ENCODE peak calls at places on chromosomes 16 and 17, in six cellular contexts. N is cardiac muscle cell; Q is CD8-positive, alpha-beta T cell; R is GM06990; D is breast epithelium; F is fibroblast of mammary gland. Y is an unnamed sample.

GRCh38 chr16:1213796-1214372 is 11.2 kb downstream of the TPSG1 start:
- DNase-seq in N (no peak), Q (no peak), R (no peak), D (no peak), F (no peak), Y (no peak)

GRCh38 chr17:38673714-38674012 is 1.1 kb downstream of the EPOP start:
- DNase-seq in N (peak), Q (no peak), R (no peak), D (no peak), F (no peak), Y (peak)

GRCh38 chr16:5206331-5206990 is 108.9 kb upstream of the EEF2KMT start:
- DNase-seq in N (no peak), Q (no peak), R (no peak), D (no peak), F (no peak), Y (peak)

GRCh38 chr17:17815436-17816200 is 21.2 kb downstream of the SREBF1 start:
- DNase-seq in N (no peak), Q (no peak), R (no peak), D (no peak), F (no peak), Y (no peak)

GRCh38 chr16:2904922-2905240 is 6.8 kb upstream of the FLYWCH1 start:
- DNase-seq in N (no peak), Q (no peak), R (no peak), D (no peak), F (no peak), Y (no peak)

GRCh38 chr16:56388209-56388608 is 37.1 kb downstream of the AMFR start:
- DNase-seq in N (no peak), Q (no peak), R (no peak), D (no peak), F (peak), Y (no peak)

GRCh38 chr16:62021295-62021694 is 14.9 kb downstream of the CDH8 start:
- DNase-seq in N (no peak), Q (no peak), R (no peak), D (no peak), F (no peak), Y (no peak)

GRCh38 chr16:67966549-67967182 is 1.8 kb downstream of the SLC12A4 start:
- DNase-seq in N (no peak), Q (no peak), R (no peak), D (no peak), F (peak), Y (no peak)

GRCh38 chr16:22318690-22319358 is 21.6 kb downstream of the POLR3E start:
- DNase-seq in N (no peak), Q (peak), R (no peak), D (no peak), F (peak), Y (peak)

GRCh38 chr17:41907185-41907556 is 11.6 kb downstream of the ACLY start:
- DNase-seq in N (no peak), Q (no peak), R (no peak), D (no peak), F (peak), Y (no peak)

GRCh38 chr17:79814624-79814965 is 17.7 kb upstream of the CBX8 start:
- DNase-seq in N (no peak), Q (no peak), R (no peak), D (no peak), F (no peak), Y (no peak)

GRCh38 chr17:1473170-1473569 is 17.1 kb upstream of the CRK start:
- DNase-seq in N (no peak), Q (no peak), R (no peak), D (no peak), F (no peak), Y (no peak)

GRCh38 chr16:27749547-27749875 is 199.6 kb downstream of the KATNIP start:
- DNase-seq in N (no peak), Q (no peak), R (no peak), D (no peak), F (no peak), Y (no peak)

GRCh38 chr16:30485818-30486436 is 13.4 kb downstream of the ITGAL start:
- DNase-seq in N (no peak), Q (no peak), R (no peak), D (no peak), F (no peak), Y (no peak)

GRCh38 chr17:55037828-55038227 is 69.3 kb downstream of the STXBP4 start:
- DNase-seq in N (no peak), Q (no peak), R (peak), D (no peak), F (no peak), Y (peak)

GRCh38 chr17:74432484-74433391 is 850 bp downstream of the GPRC5C start:
- DNase-seq in N (no peak), Q (no peak), R (no peak), D (no peak), F (no peak), Y (no peak)

GRCh38 chr17:50649042-50649908 is 14.6 kb downstream of the ABCC3 start:
- DNase-seq in N (no peak), Q (no peak), R (no peak), D (no peak), F (peak), Y (peak)

GRCh38 chr17:13410214-13410613 is 191.5 kb downstream of the HS3ST3A1 start:
- DNase-seq in N (no peak), Q (no peak), R (no peak), D (no peak), F (no peak), Y (no peak)

GRCh38 chr16:64544859-64545258 is 577.0 kb downstream of the CDH11 start:
- DNase-seq in N (no peak), Q (no peak), R (no peak), D (no peak), F (no peak), Y (no peak)

GRCh38 chr17:63774982-63775290 is 966 bp downstream of the DDX42 start:
- DNase-seq in N (no peak), Q (no peak), R (no peak), D (no peak), F (no peak), Y (peak)

GRCh38 chr16:4097826-4098240 is 18.4 kb downstream of the ADCY9 start:
- DNase-seq in N (no peak), Q (no peak), R (no peak), D (no peak), F (no peak), Y (no peak)

GRCh38 chr16:29912087-29912486 is 11.8 kb downstream of the ASPHD1 start:
- DNase-seq in N (no peak), Q (no peak), R (no peak), D (no peak), F (no peak), Y (no peak)

GRCh38 chr16:28491080-28491969 is 549 bp downstream of the CLN3 start:
- DNase-seq in N (peak), Q (no peak), R (no peak), D (peak), F (no peak), Y (peak)

GRCh38 chr16:56691885-56692284 is 9.6 kb downstream of the MT1X start:
- DNase-seq in N (peak), Q (no peak), R (no peak), D (peak), F (peak), Y (no peak)

GRCh38 chr16:30053376-30054015 is 12.1 kb upstream of the ALDOA start:
- DNase-seq in N (no peak), Q (no peak), R (no peak), D (no peak), F (no peak), Y (no peak)

GRCh38 chr16:73058616-73059409 is 10.9 kb upstream of the ZFHX3 start:
- DNase-seq in N (peak), Q (no peak), R (peak), D (no peak), F (peak), Y (peak)

GRCh38 chr16:55495616-55496289 is 13.1 kb upstream of the LPCAT2 start:
- DNase-seq in N (no peak), Q (no peak), R (no peak), D (no peak), F (peak), Y (no peak)

GRCh38 chr16:84153660-84154214 is 8.6 kb downstream of the DNAAF1 start:
- DNase-seq in N (no peak), Q (no peak), R (no peak), D (no peak), F (peak), Y (no peak)

GRCh38 chr17:81045590-81046095 is 10.7 kb downstream of the BAIAP2 start:
- DNase-seq in N (no peak), Q (no peak), R (no peak), D (no peak), F (no peak), Y (no peak)

GRCh38 chr17:82938486-82939212 is 98.8 kb upstream of the ZNF750 start:
- DNase-seq in N (no peak), Q (no peak), R (no peak), D (no peak), F (no peak), Y (no peak)

GRCh38 chr17:189444-189843 is 8.0 kb upstream of the DOC2B start:
- DNase-seq in N (no peak), Q (no peak), R (no peak), D (no peak), F (no peak), Y (peak)

GRCh38 chr17:63335818-63336217 is 110.3 kb downstream of the CYB561 start:
- DNase-seq in N (no peak), Q (no peak), R (no peak), D (no peak), F (no peak), Y (no peak)

GRCh38 chr16:57304169-57305061 is 19.9 kb upstream of the PLLP start:
- DNase-seq in N (peak), Q (no peak), R (no peak), D (peak), F (peak), Y (peak)

GRCh38 chr16:22264786-22265185 is 32.4 kb upstream of the POLR3E start:
- DNase-seq in N (no peak), Q (no peak), R (no peak), D (no peak), F (no peak), Y (no peak)

GRCh38 chr16:80667925-80668324 is 127.1 kb downstream of the DYNLRB2 start:
- DNase-seq in N (no peak), Q (no peak), R (no peak), D (no peak), F (no peak), Y (no peak)

GRCh38 chr17:47265983-47266541 is 12.4 kb downstream of the ITGB3 start:
- DNase-seq in N (no peak), Q (no peak), R (no peak), D (no peak), F (peak), Y (no peak)

GRCh38 chr16:17416461-17417221 is 54.1 kb downstream of the XYLT1 start:
- DNase-seq in N (peak), Q (peak), R (peak), D (no peak), F (peak), Y (peak)

GRCh38 chr16:15052747-15053476 is 3.0 kb downstream of the NTAN1 start:
- DNase-seq in N (no peak), Q (no peak), R (no peak), D (no peak), F (peak), Y (no peak)

DNA sequence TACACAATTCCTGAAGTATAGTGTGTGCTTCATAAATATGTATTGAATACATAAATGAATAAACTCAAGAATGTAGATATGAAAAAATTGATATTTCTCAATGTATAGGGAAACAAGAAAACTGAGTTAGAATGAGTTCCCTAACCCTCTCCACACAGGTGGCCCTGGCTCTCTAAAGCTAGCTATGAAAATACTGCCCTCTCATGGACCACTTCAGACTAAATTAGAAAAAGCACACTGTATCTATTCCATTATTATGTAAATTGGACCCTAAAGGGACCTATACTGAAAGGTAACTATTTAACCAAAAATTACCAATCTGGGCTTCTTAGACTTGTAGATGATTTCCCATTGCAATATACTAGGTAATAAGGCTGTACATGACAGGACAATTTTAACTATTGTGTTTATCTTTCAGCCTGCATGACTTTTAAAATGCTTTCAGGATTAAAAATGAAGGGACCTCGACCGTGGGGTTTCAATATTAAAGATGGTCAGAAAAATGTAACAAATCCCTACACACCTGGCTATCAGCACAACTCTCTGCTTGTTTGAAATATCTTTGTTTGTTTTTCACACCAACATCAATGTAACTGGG is 672.5 kb upstream of the KIF2B start:
- DNase-seq in N (peak), Q (no peak), R (no peak), D (no peak), F (no peak), Y (no peak)
- TF ChIP-seq CTCF in N (peak), Q (no peak), R (no peak), D (no peak), F (no peak), Y (no peak)

GRCh38 chr17:48544356-48545021 is 420 bp downstream of the HOXB2 start:
- DNase-seq in N (peak), Q (no peak), R (peak), D (peak), F (peak), Y (no peak)
- H3K4me3 ChIP-seq in N (peak), Q (peak), R (peak), D (peak), F (peak), Y (no peak)

GRCh38 chr16:85430523-85431381 is 182.4 kb upstream of the GSE1 start:
- DNase-seq in N (peak), Q (no peak), R (no peak), D (no peak), F (no peak), Y (no peak)

GRCh38 chr16:85428899-85429775 is 184.0 kb upstream of the GSE1 start:
- DNase-seq in N (no peak), Q (no peak), R (no peak), D (no peak), F (no peak), Y (no peak)

GRCh38 chr16:85426806-85427205 is 186.3 kb upstream of the GSE1 start:
- DNase-seq in N (no peak), Q (no peak), R (no peak), D (no peak), F (no peak), Y (no peak)

GRCh38 chr16:85429776-85430522 is 183.2 kb upstream of the GSE1 start:
- DNase-seq in N (no peak), Q (no peak), R (no peak), D (no peak), F (no peak), Y (no peak)

DNA sequence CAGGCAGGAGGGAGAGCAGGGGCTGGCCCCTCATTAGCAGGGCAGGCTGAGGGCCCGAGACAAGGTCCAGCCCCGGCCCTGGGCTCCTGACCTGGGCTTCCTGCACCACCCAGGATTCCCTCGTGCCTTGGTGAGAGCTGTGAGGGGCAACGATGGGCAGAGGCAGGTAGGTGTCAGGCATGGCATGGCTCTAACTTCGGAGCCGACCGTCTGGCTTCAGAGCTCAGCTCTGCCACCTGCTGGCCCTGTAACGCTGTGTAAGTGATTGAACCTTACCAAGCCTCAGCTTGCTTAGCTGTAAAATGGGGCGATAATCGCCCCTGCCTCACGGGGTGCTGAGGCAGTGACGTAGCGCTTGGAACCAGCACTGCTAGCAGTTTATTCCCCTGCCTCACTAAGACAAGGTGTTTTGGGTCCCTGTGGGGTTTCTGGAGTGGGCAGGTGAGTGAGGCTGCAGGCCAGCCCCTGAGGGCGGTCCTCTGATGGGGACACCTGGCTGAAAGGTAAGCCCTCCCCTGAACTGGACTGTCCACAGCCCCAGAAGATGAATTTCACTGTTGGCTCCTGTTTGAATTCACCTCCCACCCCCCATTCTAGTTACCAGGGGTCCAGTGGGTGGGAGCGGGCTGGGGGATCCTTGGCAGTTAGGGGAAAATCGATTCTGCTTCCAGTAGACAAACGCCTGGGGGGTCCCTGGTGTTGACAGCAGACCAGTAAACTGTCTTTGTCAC is 184.8 kb upstream of the GSE1 start:
- DNase-seq in N (no peak), Q (peak), R (peak), D (no peak), F (peak), Y (peak)
- TF ChIP-seq CTCF in N (peak), Q (peak), R (peak), D (peak), F (peak), Y (peak)

DNA sequence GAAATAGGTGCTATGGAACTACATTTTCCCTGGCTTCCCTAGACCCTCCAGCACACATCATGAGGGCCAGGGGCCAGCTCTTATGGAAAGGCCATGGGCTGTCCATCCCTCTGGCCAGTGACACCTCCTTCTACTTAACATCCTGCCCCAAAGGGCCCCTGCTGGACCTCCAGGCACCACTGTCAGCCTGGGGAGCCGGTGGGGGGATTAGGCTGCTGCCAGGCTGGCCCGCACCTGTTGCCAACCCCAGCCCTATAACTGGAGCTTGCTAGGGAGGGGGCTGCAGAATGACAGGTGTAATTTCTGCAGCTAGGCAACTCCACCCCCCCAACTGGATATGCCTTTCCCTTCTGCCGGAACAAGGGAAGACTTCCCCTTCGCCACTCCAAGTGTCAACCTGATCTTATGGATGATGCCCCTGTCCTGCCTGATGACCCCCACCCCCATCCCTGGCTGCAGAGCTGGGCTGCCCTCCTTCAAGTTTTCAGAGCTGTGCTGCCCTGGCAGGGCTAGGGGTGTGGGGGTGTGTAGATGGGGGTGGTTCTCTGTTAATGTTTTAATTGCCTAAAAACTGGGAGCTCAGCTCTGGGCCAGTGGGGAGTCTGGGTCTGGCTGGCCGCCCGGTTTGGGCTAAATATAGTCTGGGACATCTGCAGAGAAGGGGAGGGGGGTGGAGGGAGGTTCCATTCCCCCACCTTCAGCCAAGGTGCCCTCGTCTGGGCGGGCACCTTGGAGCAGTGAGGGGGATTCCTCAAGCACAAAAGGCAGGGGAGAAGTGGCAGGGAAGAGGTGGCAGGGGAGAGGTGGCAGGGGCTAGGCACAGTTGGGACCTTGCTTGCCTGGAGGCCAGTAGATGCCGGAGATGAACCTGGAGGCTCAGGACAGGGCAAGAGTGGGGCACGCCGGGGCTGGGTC is 12.8 kb downstream of the RARA start:
- DNase-seq in N (no peak), Q (no peak), R (no peak), D (no peak), F (no peak), Y (no peak)
- H3K4me3 ChIP-seq in N (no peak), Q (peak), R (peak), D (peak), F (peak), Y (peak)

DNA sequence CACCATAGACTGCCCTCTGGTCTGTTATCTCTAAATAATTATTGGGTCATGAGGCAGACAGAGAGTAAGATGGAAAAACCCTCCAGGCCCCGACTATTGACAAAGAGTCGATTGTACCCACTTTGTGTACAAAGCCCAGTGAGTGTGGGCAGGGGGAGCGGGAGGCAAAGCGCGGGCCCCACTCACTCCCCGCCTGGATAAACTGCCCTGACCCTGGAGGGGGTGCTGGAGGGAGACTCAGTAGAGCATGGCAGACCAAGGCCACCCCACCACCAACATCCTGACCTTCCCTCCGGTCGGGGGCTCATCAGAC is 11.2 kb upstream of the CPSF4L start:
- DNase-seq in N (no peak), Q (no peak), R (no peak), D (no peak), F (no peak), Y (no peak)
- TF ChIP-seq CTCF in N (no peak), Q (no peak), R (no peak), D (no peak), F (no peak), Y (no peak)

GRCh38 chr17:76968707-76969597 is 100.7 kb downstream of the MGAT5B start:
- DNase-seq in N (peak), Q (peak), R (peak), D (no peak), F (no peak), Y (peak)
- H3K4me3 ChIP-seq in N (peak), Q (peak), R (no peak), D (peak), F (no peak), Y (no peak)

GRCh38 chr17:61307905-61308886 is 91.4 kb upstream of the TBX2 start:
- DNase-seq in N (no peak), Q (no peak), R (no peak), D (no peak), F (peak), Y (no peak)
- TF ChIP-seq CTCF in N (no peak), Q (no peak), R (no peak), D (no peak), F (peak), Y (no peak)